ENCODE peak calls at places on chromosome 21, in nine cellular contexts. F is mammary epithelial cell; W is right lobe of liver; M is sigmoid colon; B is kidney; G is PC-3; Q is fibroblast of lung; P is CD8-positive, alpha-beta T cell; S is OCI-LY7. V is an unnamed sample.

GRCh38 chr21:38989745-38990423 is 184.2 kb downstream of the ETS2 start:
- DNase-seq in B (peak), P (no peak), M (peak), Q (peak), G (peak), F (peak), S (no peak), W (no peak), V (peak)

GRCh38 chr21:43343095-43343991 is 83.6 kb downstream of the SIK1 start:
- DNase-seq in M (no peak), Q (no peak), W (peak), P (no peak), S (no peak), B (peak), F (no peak), G (peak), V (no peak)

GRCh38 chr21:39972471-39972870 is 105.2 kb downstream of the PCP4 start:
- DNase-seq in B (no peak), S (no peak), P (no peak), G (no peak), W (no peak), F (no peak), Q (no peak), M (no peak), V (no peak)

GRCh38 chr21:42016364-42016985 is 6.3 kb upstream of the ZBTB21 start:
- DNase-seq in P (no peak), W (no peak), S (no peak), Q (no peak), G (peak), M (peak), F (no peak), B (no peak), V (no peak)

GRCh38 chr21:41124626-41125240 is 43.2 kb upstream of the BACE2 start:
- DNase-seq in B (no peak), Q (no peak), F (peak), W (no peak), G (no peak), M (no peak), S (no peak), P (no peak), V (no peak)

GRCh38 chr21:42534361-42534900 is 20.8 kb downstream of the SLC37A1 start:
- DNase-seq in P (no peak), F (no peak), W (peak), G (no peak), B (peak), Q (no peak), S (peak), M (peak), V (peak)

GRCh38 chr21:17613242-17613676 is 558 bp upstream of the BTG3 start:
- DNase-seq in M (peak), G (no peak), W (no peak), B (peak), S (peak), F (no peak), Q (peak), P (no peak), V (peak)

GRCh38 chr21:31480228-31480627 is 136.2 kb upstream of the TIAM1 start:
- DNase-seq in Q (no peak), W (no peak), S (no peak), F (no peak), P (no peak), M (no peak), G (no peak), B (no peak), V (no peak)

GRCh38 chr21:37788503-37788902 is 127.8 kb downstream of the KCNJ6 start:
- DNase-seq in W (no peak), G (no peak), F (no peak), S (no peak), P (no peak), Q (no peak), M (no peak), B (no peak), V (no peak)

GRCh38 chr21:28793043-28793442 is 199.6 kb downstream of the LTN1 start:
- DNase-seq in S (peak), W (no peak), Q (peak), G (peak), B (no peak), F (no peak), P (no peak), M (no peak), V (no peak)

GRCh38 chr21:31282095-31282709 is 61.9 kb downstream of the TIAM1 start:
- DNase-seq in F (peak), B (no peak), M (no peak), G (peak), S (no peak), W (no peak), P (no peak), Q (peak), V (no peak)

GRCh38 chr21:14815001-14815400 is 249.8 kb downstream of the NRIP1 start:
- DNase-seq in W (no peak), B (no peak), S (no peak), G (no peak), M (no peak), P (no peak), F (no peak), Q (no peak), V (no peak)

GRCh38 chr21:16913010-16913409 is 599.8 kb upstream of the CXADR start:
- DNase-seq in S (no peak), P (no peak), G (no peak), F (no peak), B (no peak), M (no peak), Q (no peak), W (no peak), V (no peak)

GRCh38 chr21:31354604-31355443 is 10.8 kb upstream of the TIAM1 start:
- DNase-seq in W (no peak), P (peak), S (no peak), F (peak), B (no peak), M (no peak), G (peak), Q (peak), V (no peak)

GRCh38 chr21:32463889-32464300 is 51.4 kb downstream of the EVA1C start:
- DNase-seq in Q (peak), S (no peak), W (no peak), M (no peak), G (peak), F (peak), P (no peak), B (no peak), V (peak)

GRCh38 chr21:37868896-37869295 is 47.4 kb downstream of the KCNJ6 start:
- DNase-seq in P (no peak), B (no peak), F (peak), Q (peak), G (peak), S (no peak), W (no peak), M (no peak), V (no peak)

GRCh38 chr21:37983336-37984095 is 67.3 kb upstream of the KCNJ6 start:
- DNase-seq in P (no peak), F (peak), Q (peak), W (no peak), G (peak), M (no peak), S (no peak), B (no peak), V (no peak)

GRCh38 chr21:43287111-43287973 is 118.5 kb downstream of the CRYAA start:
- DNase-seq in M (no peak), B (peak), W (no peak), Q (no peak), P (no peak), G (peak), S (no peak), F (no peak), V (peak)

GRCh38 chr21:27645285-27645684 is 678.4 kb upstream of the ADAMTS5 start:
- DNase-seq in G (peak), W (no peak), P (no peak), B (no peak), F (peak), Q (peak), S (no peak), M (no peak), V (no peak)

GRCh38 chr21:41630249-41630648 is 122.3 kb upstream of the TMPRSS2 start:
- DNase-seq in P (no peak), B (no peak), F (peak), S (no peak), W (no peak), M (no peak), G (peak), Q (peak), V (peak)

GRCh38 chr21:24225432-24225831 is 1381.8 kb downstream of the MRPL39 start:
- DNase-seq in G (peak), M (no peak), S (no peak), F (no peak), P (no peak), Q (peak), W (no peak), B (no peak), V (no peak)

GRCh38 chr21:24045775-24046215 is 1561.5 kb downstream of the MRPL39 start:
- DNase-seq in S (no peak), P (peak), W (peak), M (peak), Q (peak), F (no peak), B (peak), G (peak), V (peak)

GRCh38 chr21:42305707-42306147 is 9.5 kb downstream of the TFF3 start:
- DNase-seq in Q (no peak), G (no peak), F (no peak), B (no peak), M (peak), P (peak), S (no peak), W (no peak), V (no peak)

GRCh38 chr21:38140192-38140905 is 116.4 kb upstream of the KCNJ15 start:
- DNase-seq in S (no peak), M (no peak), F (peak), W (peak), B (peak), P (no peak), G (peak), Q (peak), V (no peak)

GRCh38 chr21:41501919-41502318 is 6.0 kb downstream of the TMPRSS2 start:
- DNase-seq in Q (peak), W (no peak), S (no peak), F (no peak), B (no peak), G (peak), M (no peak), P (no peak), V (no peak)

GRCh38 chr21:26512664-26513063 is 60.4 kb downstream of the CYYR1 start:
- DNase-seq in B (no peak), Q (peak), M (no peak), W (no peak), S (no peak), F (no peak), G (no peak), P (no peak), V (no peak)

GRCh38 chr21:38315155-38315554 is 58.4 kb downstream of the KCNJ15 start:
- DNase-seq in B (no peak), S (no peak), W (no peak), Q (no peak), M (no peak), P (no peak), F (no peak), G (no peak), V (no peak)

GRCh38 chr21:31252091-31252490 is 92.0 kb downstream of the TIAM1 start:
- DNase-seq in S (no peak), G (no peak), B (no peak), P (no peak), M (no peak), W (no peak), F (no peak), Q (no peak), V (no peak)

GRCh38 chr21:28257276-28257675 is 735.4 kb downstream of the LTN1 start:
- DNase-seq in S (no peak), W (no peak), Q (no peak), B (no peak), P (no peak), G (no peak), M (no peak), F (no peak), V (no peak)

GRCh38 chr21:34511154-34511553 is 856 bp downstream of the KCNE1 start:
- DNase-seq in F (peak), S (no peak), B (no peak), W (no peak), Q (no peak), G (no peak), P (no peak), M (no peak), V (no peak)
- H3K27ac ChIP-seq in F (no peak), S (no peak), B (no peak), W (peak), Q (no peak), G (no peak), P (no peak), M (peak), V (no peak)

DNA sequence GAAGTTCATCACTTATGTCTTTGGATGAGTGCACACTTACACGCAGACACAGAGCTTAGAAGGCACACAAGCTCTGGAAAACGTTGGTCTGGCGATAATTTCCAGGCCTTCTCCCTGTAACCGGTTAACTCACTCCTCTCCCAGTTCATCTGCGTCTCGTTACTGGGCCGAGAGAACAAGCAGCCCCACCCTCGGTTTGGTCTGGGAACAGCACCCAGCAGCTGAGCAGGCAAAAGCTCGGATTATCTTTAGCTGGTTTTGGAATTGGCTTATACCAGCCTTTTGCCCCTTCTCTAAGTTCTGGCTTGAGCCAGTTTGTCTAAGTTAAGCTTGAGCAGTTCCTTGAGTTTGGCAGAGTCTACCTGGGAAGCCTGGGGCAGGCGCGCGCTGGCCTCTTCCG is 27.3 kb upstream of the COL6A1 start:
- DNase-seq in B (no peak), G (no peak), P (no peak), M (peak), F (no peak), W (no peak), S (no peak), Q (no peak), V (no peak)
- TF ChIP-seq CTCF in B (no peak), G (no peak), P (no peak), M (peak), F (no peak), W (no peak), S (no peak), Q (peak), V (peak)

GRCh38 chr21:33686386-33686785 is 44.1 kb downstream of the ITSN1 start:
- DNase-seq in Q (no peak), W (no peak), M (no peak), G (no peak), S (no peak), B (no peak), P (no peak), F (no peak), V (no peak)

GRCh38 chr21:33685613-33686197 is 43.4 kb downstream of the ITSN1 start:
- DNase-seq in W (no peak), S (no peak), M (no peak), F (peak), G (peak), Q (peak), P (no peak), B (no peak), V (peak)

GRCh38 chr21:33684923-33685560 is 42.7 kb downstream of the ITSN1 start:
- DNase-seq in Q (peak), M (no peak), W (no peak), P (no peak), S (no peak), B (no peak), G (no peak), F (no peak), V (no peak)

GRCh38 chr21:33682992-33683627 is 40.8 kb downstream of the ITSN1 start:
- DNase-seq in G (peak), M (no peak), F (peak), W (no peak), P (no peak), S (no peak), Q (peak), B (no peak), V (peak)

GRCh38 chr21:33684068-33684467 is 41.8 kb downstream of the ITSN1 start:
- DNase-seq in Q (no peak), G (no peak), F (no peak), P (no peak), S (no peak), M (no peak), W (no peak), B (no peak), V (no peak)
- H3K27ac ChIP-seq in Q (no peak), G (no peak), F (peak), P (no peak), S (no peak), M (peak), W (peak), B (no peak), V (no peak)

DNA sequence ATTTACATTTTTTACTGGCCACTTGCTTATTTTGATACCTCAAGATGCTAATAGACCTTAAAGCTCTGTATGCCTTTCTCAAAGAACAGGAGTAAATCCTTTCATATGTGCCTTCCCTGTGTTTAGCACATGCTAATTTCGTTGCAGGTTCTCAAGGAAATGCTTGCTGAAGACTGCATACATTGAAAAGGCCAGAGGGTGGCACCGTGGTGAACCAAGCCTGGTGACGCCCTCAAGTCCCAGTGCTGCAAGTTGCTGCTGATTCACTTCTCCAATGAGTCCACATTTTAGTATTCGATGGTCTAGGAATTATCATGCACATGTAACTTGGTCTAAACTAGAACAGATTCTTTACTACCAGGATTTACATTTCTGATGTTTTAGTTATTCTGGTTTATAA is 94.1 kb downstream of the CLDN17 start:
- DNase-seq in F (peak), P (no peak), M (no peak), Q (peak), B (no peak), W (no peak), S (no peak), G (peak), V (peak)
- TF ChIP-seq CTCF in F (peak), P (no peak), M (no peak), Q (no peak), B (no peak), W (no peak), S (peak), G (peak), V (peak)

DNA sequence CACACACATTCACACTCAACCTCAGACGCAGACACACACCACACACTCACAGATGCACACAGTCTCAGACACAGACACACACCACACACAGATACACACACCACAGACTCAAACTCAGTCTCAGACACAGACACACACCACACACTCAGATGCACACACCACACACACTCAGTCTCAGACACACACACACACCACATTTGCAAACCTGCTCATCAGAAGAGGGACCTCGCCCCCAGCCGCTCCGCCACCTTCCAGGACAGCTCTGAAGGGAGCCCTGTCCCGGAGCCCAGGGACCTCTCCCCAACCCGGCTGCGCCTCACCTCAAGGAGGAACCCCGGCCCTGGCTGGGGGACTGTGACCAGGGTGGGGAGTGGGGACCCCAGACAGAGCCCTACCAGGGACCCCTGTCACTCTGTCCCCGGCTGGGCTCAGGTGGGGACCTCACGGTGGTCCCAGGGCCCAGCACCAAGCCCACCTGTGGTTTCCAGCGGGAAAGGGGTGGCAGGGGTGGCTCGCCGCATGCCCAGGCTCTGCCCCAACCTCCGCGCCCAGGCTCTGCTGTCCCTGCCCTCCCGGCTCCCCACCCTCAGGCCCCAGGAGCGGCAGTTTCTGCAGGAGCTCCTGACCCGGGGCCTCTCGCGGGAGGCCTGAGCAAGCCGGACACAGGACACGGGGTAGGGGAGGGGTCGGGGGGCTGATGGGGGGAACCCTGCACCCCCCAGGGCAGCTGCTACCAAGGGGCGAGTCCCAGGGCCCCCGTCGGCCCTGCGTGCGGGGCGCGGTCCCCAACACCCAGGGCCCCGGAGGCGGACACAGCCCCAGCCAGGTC is 701 bp upstream of the COL6A2 start:
- DNase-seq in W (no peak), B (peak), M (peak), S (no peak), Q (no peak), F (no peak), P (no peak), G (no peak), V (no peak)
- H3K27ac ChIP-seq in W (no peak), B (no peak), M (peak), S (no peak), Q (peak), F (no peak), P (no peak), G (peak), V (no peak)

GRCh38 chr21:36706951-36707762 is 8.2 kb downstream of the SIM2 start:
- DNase-seq in W (peak), M (no peak), S (no peak), B (no peak), Q (no peak), G (no peak), F (no peak), P (no peak), V (peak)

GRCh38 chr21:36705679-36706481 is 7.0 kb downstream of the SIM2 start:
- DNase-seq in M (no peak), P (no peak), B (no peak), S (no peak), G (no peak), W (peak), F (no peak), Q (no peak), V (no peak)

GRCh38 chr21:36707763-36708511 is 9.0 kb downstream of the SIM2 start:
- DNase-seq in F (no peak), G (no peak), W (peak), B (no peak), M (peak), Q (no peak), S (no peak), P (no peak), V (no peak)

GRCh38 chr21:36704958-36705678 is 6.2 kb downstream of the SIM2 start:
- DNase-seq in M (peak), Q (no peak), F (no peak), S (no peak), W (peak), P (no peak), B (peak), G (no peak), V (no peak)

DNA sequence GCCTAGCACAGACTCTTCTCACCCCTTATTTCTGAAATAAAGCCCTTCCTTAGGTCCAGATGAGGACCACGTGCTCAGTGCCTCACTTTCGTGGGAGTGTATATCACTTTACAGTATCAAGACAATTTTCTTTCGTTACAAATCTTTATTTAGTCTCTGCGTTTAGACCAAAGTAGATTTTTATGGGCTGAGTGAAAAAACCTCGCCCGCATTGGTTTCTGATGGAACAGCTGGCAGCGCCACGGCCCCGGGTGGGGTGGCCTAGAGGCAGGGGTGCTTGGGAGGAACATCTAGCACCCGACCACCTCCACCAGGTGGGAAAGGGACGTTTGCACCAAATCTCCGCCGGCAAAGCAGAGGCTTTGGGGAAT is 7.6 kb downstream of the SIM2 start:
- DNase-seq in S (no peak), F (no peak), W (peak), Q (no peak), B (no peak), P (no peak), M (no peak), G (no peak), V (no peak)
- TF ChIP-seq CTCF in S (no peak), F (no peak), W (no peak), Q (no peak), B (no peak), P (no peak), M (no peak), G (no peak), V (no peak)

GRCh38 chr21:35225573-35225972 is 176.5 kb upstream of the RUNX1 start:
- DNase-seq in G (no peak), B (no peak), W (no peak), Q (no peak), M (no peak), P (no peak), S (no peak), F (no peak), V (no peak)
- H3K27ac ChIP-seq in G (peak), B (no peak), W (peak), Q (no peak), M (no peak), P (no peak), S (no peak), F (no peak), V (no peak)

GRCh38 chr21:44802396-44803153 is 955 bp upstream of the UBE2G2 start:
- DNase-seq in F (no peak), S (peak), G (peak), Q (no peak), M (no peak), P (no peak), W (no peak), B (no peak), V (peak)
- TF ChIP-seq CTCF in F (no peak), S (peak), G (no peak), Q (no peak), M (no peak), P (no peak), W (no peak), B (no peak), V (no peak)